ENCODE peak calls at places on chromosomes 4 and X, in seven cellular contexts. One of them, this sample, is unnamed. For H3K27me3, the result is how much of the 10 kb centered on the place peaks cover.

GRCh38 chr4:48343035-48343434 is 1.7 kb downstream of the SLAIN2 start:
- DNase-seq in fibroblast of lung: no peak
- DNase-seq in right atrium auricular region: no peak
- DNase-seq in PC-9: no peak
- DNase-seq in brain microvascular endothelial cell: no peak
- DNase-seq in CD8-positive, alpha-beta T cell: no peak
- DNase-seq in CD8-positive, alpha-beta memory T cell: no peak
- DNase-seq in this sample: no peak

GRCh38 chr4:77010841-77011354 is 61.3 kb downstream of the SEPTIN11 start:
- DNase-seq in right atrium auricular region: no peak
- DNase-seq in CD8-positive, alpha-beta memory T cell: no peak
- DNase-seq in brain microvascular endothelial cell: peak
- DNase-seq in fibroblast of lung: peak
- DNase-seq in PC-9: peak
- DNase-seq in CD8-positive, alpha-beta T cell: no peak
- DNase-seq in this sample: peak

GRCh38 chr4:187929024-187929423 is 66.5 kb upstream of the ZFP42 start:
- DNase-seq in fibroblast of lung: no peak
- DNase-seq in CD8-positive, alpha-beta memory T cell: no peak
- DNase-seq in right atrium auricular region: no peak
- DNase-seq in CD8-positive, alpha-beta T cell: no peak
- DNase-seq in PC-9: no peak
- DNase-seq in brain microvascular endothelial cell: no peak
- DNase-seq in this sample: no peak

GRCh38 chr4:109559625-109559982 is 442 bp upstream of the MCUB start:
- DNase-seq in CD8-positive, alpha-beta T cell: peak
- DNase-seq in right atrium auricular region: no peak
- DNase-seq in brain microvascular endothelial cell: peak
- DNase-seq in CD8-positive, alpha-beta memory T cell: no peak
- DNase-seq in PC-9: no peak
- DNase-seq in fibroblast of lung: no peak
- DNase-seq in this sample: no peak

GRCh38 chr4:2441393-2442174 is 22.8 kb downstream of the CFAP99 start:
- DNase-seq in fibroblast of lung: peak
- DNase-seq in CD8-positive, alpha-beta memory T cell: peak
- DNase-seq in PC-9: peak
- DNase-seq in CD8-positive, alpha-beta T cell: peak
- DNase-seq in brain microvascular endothelial cell: peak
- DNase-seq in right atrium auricular region: no peak
- DNase-seq in this sample: no peak

GRCh38 chrX:108397627-108398392 is 40.4 kb downstream of the COL4A6 start:
- DNase-seq in PC-9: peak
- DNase-seq in CD8-positive, alpha-beta T cell: no peak
- DNase-seq in right atrium auricular region: no peak
- DNase-seq in fibroblast of lung: peak
- DNase-seq in brain microvascular endothelial cell: peak
- DNase-seq in CD8-positive, alpha-beta memory T cell: no peak
- DNase-seq in this sample: peak

GRCh38 chr4:60865238-60865637 is 334.9 kb upstream of the ADGRL3 start:
- DNase-seq in fibroblast of lung: no peak
- DNase-seq in right atrium auricular region: no peak
- DNase-seq in CD8-positive, alpha-beta memory T cell: no peak
- DNase-seq in brain microvascular endothelial cell: peak
- DNase-seq in CD8-positive, alpha-beta T cell: no peak
- DNase-seq in PC-9: no peak
- DNase-seq in this sample: peak

GRCh38 chr4:76977731-76978350 is 28.3 kb downstream of the SEPTIN11 start:
- DNase-seq in right atrium auricular region: no peak
- DNase-seq in CD8-positive, alpha-beta memory T cell: no peak
- DNase-seq in fibroblast of lung: peak
- DNase-seq in PC-9: peak
- DNase-seq in CD8-positive, alpha-beta T cell: no peak
- DNase-seq in brain microvascular endothelial cell: peak
- DNase-seq in this sample: no peak

GRCh38 chrX:70535198-70535597 is 90.6 kb downstream of the DLG3 start:
- DNase-seq in CD8-positive, alpha-beta memory T cell: no peak
- DNase-seq in fibroblast of lung: no peak
- DNase-seq in right atrium auricular region: no peak
- DNase-seq in brain microvascular endothelial cell: no peak
- DNase-seq in PC-9: no peak
- DNase-seq in CD8-positive, alpha-beta T cell: no peak
- DNase-seq in this sample: no peak

GRCh38 chr4:175930471-175930870 is 118.4 kb upstream of the GPM6A start:
- DNase-seq in CD8-positive, alpha-beta memory T cell: no peak
- DNase-seq in right atrium auricular region: no peak
- DNase-seq in fibroblast of lung: peak
- DNase-seq in PC-9: no peak
- DNase-seq in CD8-positive, alpha-beta T cell: no peak
- DNase-seq in brain microvascular endothelial cell: no peak
- DNase-seq in this sample: no peak

GRCh38 chr4:185730387-185730786 is 81.6 kb downstream of the SORBS2 start:
- DNase-seq in PC-9: no peak
- DNase-seq in CD8-positive, alpha-beta T cell: no peak
- DNase-seq in right atrium auricular region: no peak
- DNase-seq in brain microvascular endothelial cell: peak
- DNase-seq in CD8-positive, alpha-beta memory T cell: no peak
- DNase-seq in fibroblast of lung: peak
- DNase-seq in this sample: peak

GRCh38 chr4:186621959-186622553 is 66.7 kb upstream of the MTNR1A start:
- DNase-seq in CD8-positive, alpha-beta T cell: no peak
- DNase-seq in fibroblast of lung: peak
- DNase-seq in brain microvascular endothelial cell: peak
- DNase-seq in right atrium auricular region: no peak
- DNase-seq in PC-9: peak
- DNase-seq in CD8-positive, alpha-beta memory T cell: no peak
- DNase-seq in this sample: peak

GRCh38 chrX:57677132-57677858 is 2.8 kb downstream of the NLRP2B start:
- DNase-seq in PC-9: no peak
- DNase-seq in brain microvascular endothelial cell: no peak
- DNase-seq in CD8-positive, alpha-beta T cell: no peak
- DNase-seq in CD8-positive, alpha-beta memory T cell: no peak
- DNase-seq in fibroblast of lung: no peak
- DNase-seq in right atrium auricular region: no peak
- DNase-seq in this sample: no peak

GRCh38 chr4:156656911-156657310 is 314.7 kb downstream of the PDGFC start:
- DNase-seq in CD8-positive, alpha-beta T cell: no peak
- DNase-seq in right atrium auricular region: no peak
- DNase-seq in fibroblast of lung: no peak
- DNase-seq in brain microvascular endothelial cell: no peak
- DNase-seq in PC-9: no peak
- DNase-seq in CD8-positive, alpha-beta memory T cell: no peak
- DNase-seq in this sample: peak

GRCh38 chr4:152486414-152487389 is 49.2 kb downstream of the FBXW7 start:
- DNase-seq in fibroblast of lung: no peak
- DNase-seq in PC-9: no peak
- DNase-seq in CD8-positive, alpha-beta memory T cell: no peak
- DNase-seq in CD8-positive, alpha-beta T cell: no peak
- DNase-seq in right atrium auricular region: no peak
- DNase-seq in brain microvascular endothelial cell: no peak
- DNase-seq in this sample: no peak

GRCh38 chrX:40938418-40938817 is 146.8 kb upstream of the USP9X start:
- DNase-seq in PC-9: no peak
- DNase-seq in CD8-positive, alpha-beta memory T cell: no peak
- DNase-seq in brain microvascular endothelial cell: peak
- DNase-seq in fibroblast of lung: peak
- DNase-seq in CD8-positive, alpha-beta T cell: no peak
- DNase-seq in right atrium auricular region: no peak
- DNase-seq in this sample: peak

GRCh38 chr4:26058537-26058936 is 144.5 kb downstream of the SMIM20 start:
- DNase-seq in CD8-positive, alpha-beta T cell: no peak
- DNase-seq in PC-9: no peak
- DNase-seq in CD8-positive, alpha-beta memory T cell: no peak
- DNase-seq in fibroblast of lung: no peak
- DNase-seq in right atrium auricular region: no peak
- DNase-seq in brain microvascular endothelial cell: no peak
- DNase-seq in this sample: peak

GRCh38 chrX:110665636-110666035 is 130.0 kb downstream of the CHRDL1 start:
- DNase-seq in CD8-positive, alpha-beta memory T cell: no peak
- DNase-seq in CD8-positive, alpha-beta T cell: no peak
- DNase-seq in fibroblast of lung: peak
- DNase-seq in PC-9: no peak
- DNase-seq in brain microvascular endothelial cell: peak
- DNase-seq in right atrium auricular region: no peak
- DNase-seq in this sample: no peak

GRCh38 chr4:94523617-94524016 is 71.9 kb downstream of the PDLIM5 start:
- DNase-seq in brain microvascular endothelial cell: peak
- DNase-seq in CD8-positive, alpha-beta memory T cell: no peak
- DNase-seq in CD8-positive, alpha-beta T cell: no peak
- DNase-seq in PC-9: peak
- DNase-seq in fibroblast of lung: peak
- DNase-seq in right atrium auricular region: no peak
- DNase-seq in this sample: peak

GRCh38 chr4:98203406-98204235 is 57.6 kb upstream of the RAP1GDS1 start:
- DNase-seq in PC-9: no peak
- DNase-seq in brain microvascular endothelial cell: no peak
- DNase-seq in CD8-positive, alpha-beta memory T cell: no peak
- DNase-seq in right atrium auricular region: no peak
- DNase-seq in CD8-positive, alpha-beta T cell: no peak
- DNase-seq in fibroblast of lung: no peak
- DNase-seq in this sample: no peak

GRCh38 chr4:55553442-55553841 is 6.7 kb upstream of the CLOCK start:
- DNase-seq in CD8-positive, alpha-beta T cell: no peak
- DNase-seq in brain microvascular endothelial cell: no peak
- DNase-seq in fibroblast of lung: peak
- DNase-seq in right atrium auricular region: no peak
- DNase-seq in CD8-positive, alpha-beta memory T cell: no peak
- DNase-seq in PC-9: no peak
- DNase-seq in this sample: no peak
- H3K27ac ChIP-seq in CD8-positive, alpha-beta T cell: no peak
- H3K27ac ChIP-seq in brain microvascular endothelial cell: no peak
- H3K27ac ChIP-seq in fibroblast of lung: peak
- H3K27ac ChIP-seq in right atrium auricular region: no peak
- H3K27ac ChIP-seq in CD8-positive, alpha-beta memory T cell: no peak
- H3K27ac ChIP-seq in PC-9: no peak
- H3K27ac ChIP-seq in this sample: no peak

DNA sequence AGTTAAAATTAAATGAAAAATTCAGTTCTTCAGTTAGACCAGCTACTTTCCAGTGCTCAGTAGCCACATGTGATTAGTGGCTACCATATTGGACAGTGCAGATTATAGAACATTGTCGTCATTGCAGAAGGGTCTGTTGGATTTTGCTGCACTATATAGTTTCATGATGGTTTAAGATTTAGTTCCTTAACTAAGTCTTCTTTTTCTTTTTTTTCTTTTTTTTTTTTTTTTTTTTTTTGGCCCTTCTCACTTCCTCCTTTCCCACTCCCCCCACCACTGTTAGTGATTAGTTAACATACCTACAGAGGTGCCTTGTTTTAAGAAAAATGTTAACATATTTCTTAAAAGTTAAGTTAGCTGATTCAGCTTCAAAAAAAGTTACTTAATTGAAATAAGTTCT is 9.0 kb downstream of the RAB9A start:
- DNase-seq in brain microvascular endothelial cell: no peak
- DNase-seq in CD8-positive, alpha-beta memory T cell: no peak
- DNase-seq in right atrium auricular region: no peak
- DNase-seq in PC-9: no peak
- DNase-seq in CD8-positive, alpha-beta T cell: no peak
- DNase-seq in fibroblast of lung: no peak
- DNase-seq in this sample: no peak
- H3K27me3 ChIP-seq in brain microvascular endothelial cell: under half
- H3K27me3 ChIP-seq in CD8-positive, alpha-beta memory T cell: under half
- H3K27me3 ChIP-seq in right atrium auricular region: under half
- H3K27me3 ChIP-seq in PC-9: under half
- H3K27me3 ChIP-seq in CD8-positive, alpha-beta T cell: under half
- H3K27me3 ChIP-seq in fibroblast of lung: under half
- H3K27me3 ChIP-seq in this sample: under half

DNA sequence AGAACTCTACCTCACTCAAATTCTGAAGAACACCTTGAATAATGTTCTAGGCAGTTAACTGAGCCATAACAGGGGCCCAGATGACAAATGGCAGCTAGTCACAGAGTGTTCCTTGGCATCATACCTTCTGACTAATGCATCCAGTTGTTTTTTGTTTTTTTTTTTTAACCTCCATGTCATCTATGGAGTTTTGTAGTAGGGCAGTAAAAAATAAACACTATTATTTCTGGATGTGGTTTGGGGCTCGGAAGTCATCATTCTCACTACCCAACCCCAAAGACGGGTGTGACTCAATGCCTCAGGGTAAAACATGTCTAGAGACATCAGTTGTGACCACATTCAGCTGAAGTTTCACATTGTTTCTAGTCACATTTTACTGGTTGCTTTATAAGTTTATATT is 31.2 kb upstream of the MCF2 start:
- DNase-seq in CD8-positive, alpha-beta T cell: no peak
- DNase-seq in CD8-positive, alpha-beta memory T cell: no peak
- DNase-seq in brain microvascular endothelial cell: peak
- DNase-seq in fibroblast of lung: peak
- DNase-seq in PC-9: peak
- DNase-seq in right atrium auricular region: no peak
- DNase-seq in this sample: peak
- H3K27ac ChIP-seq in CD8-positive, alpha-beta T cell: no peak
- H3K27ac ChIP-seq in CD8-positive, alpha-beta memory T cell: no peak
- H3K27ac ChIP-seq in brain microvascular endothelial cell: no peak
- H3K27ac ChIP-seq in fibroblast of lung: no peak
- H3K27ac ChIP-seq in PC-9: no peak
- H3K27ac ChIP-seq in right atrium auricular region: no peak
- H3K27ac ChIP-seq in this sample: no peak

GRCh38 chrX:13381514-13381913 is 61.7 kb upstream of the ATXN3L start:
- DNase-seq in fibroblast of lung: peak
- DNase-seq in CD8-positive, alpha-beta memory T cell: no peak
- DNase-seq in brain microvascular endothelial cell: no peak
- DNase-seq in CD8-positive, alpha-beta T cell: no peak
- DNase-seq in right atrium auricular region: no peak
- DNase-seq in PC-9: no peak
- DNase-seq in this sample: no peak
- H3K27me3 ChIP-seq in fibroblast of lung: under half
- H3K27me3 ChIP-seq in CD8-positive, alpha-beta memory T cell: under half
- H3K27me3 ChIP-seq in brain microvascular endothelial cell: under half
- H3K27me3 ChIP-seq in CD8-positive, alpha-beta T cell: under half
- H3K27me3 ChIP-seq in right atrium auricular region: under half
- H3K27me3 ChIP-seq in PC-9: under half
- H3K27me3 ChIP-seq in this sample: under half

DNA sequence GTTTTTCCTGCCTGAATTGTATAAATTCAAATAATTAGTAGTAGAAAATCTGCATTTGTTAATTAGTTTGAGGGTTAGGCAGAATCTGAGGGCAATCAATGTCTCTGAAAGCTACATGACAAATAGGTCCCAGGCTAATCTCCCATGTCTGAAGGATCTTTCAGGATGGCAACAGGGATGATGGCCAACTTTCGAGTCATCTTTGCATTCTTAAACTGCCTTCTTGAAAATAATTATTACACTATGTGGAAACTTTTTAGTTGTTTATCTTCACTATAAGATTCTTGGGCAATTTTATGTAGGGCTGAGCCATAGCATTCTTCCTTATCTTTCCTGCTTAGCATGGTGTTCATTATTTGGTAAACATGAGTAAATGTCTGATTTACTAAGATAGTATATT is 490.3 kb upstream of the EPHA5 start:
- DNase-seq in brain microvascular endothelial cell: no peak
- DNase-seq in PC-9: no peak
- DNase-seq in CD8-positive, alpha-beta memory T cell: no peak
- DNase-seq in right atrium auricular region: no peak
- DNase-seq in fibroblast of lung: peak
- DNase-seq in CD8-positive, alpha-beta T cell: no peak
- DNase-seq in this sample: no peak
- H3K27ac ChIP-seq in brain microvascular endothelial cell: no peak
- H3K27ac ChIP-seq in PC-9: no peak
- H3K27ac ChIP-seq in CD8-positive, alpha-beta memory T cell: no peak
- H3K27ac ChIP-seq in right atrium auricular region: no peak
- H3K27ac ChIP-seq in fibroblast of lung: no peak
- H3K27ac ChIP-seq in CD8-positive, alpha-beta T cell: no peak
- H3K27ac ChIP-seq in this sample: no peak

This sample was measured in foreskin keratinocyte.